ENCODE peak calls at places on chromosomes 6 and 20, in eight cellular contexts. P is IMR-90, R is H54, L is erythroblast, V is ovary, K is esophagus squamous epithelium, H is HCT116, F is GM12892. Z is an unnamed sample.

GRCh38 chr6:13924949-13925881 is at the start of gene RNF182:
- DNase-seq in R (peak; percentile 85), L (peak; percentile 44), K (no peak), V (no peak), F (peak; percentile 65), P (no peak), H (no peak), Z (no peak)

GRCh38 chr20:44187054-44187762 is at the start of gene JPH2:
- DNase-seq in R (peak; percentile 75), P (peak; percentile 67), H (no peak), F (no peak), L (no peak), V (peak; percentile 46), K (no peak), Z (peak; percentile 84)

GRCh38 chr6:7249391-7249790 is 63.6 kb downstream of the SSR1 start:
- DNase-seq in L (no peak), V (no peak), H (no peak), P (peak; percentile 16), R (no peak), K (no peak), F (no peak), Z (no peak)

GRCh38 chr6:36501686-36502085 is 45.6 kb downstream of the STK38 start:
- DNase-seq in H (no peak), V (no peak), L (no peak), R (no peak), F (no peak), P (no peak), K (no peak), Z (no peak)

GRCh38 chr6:161057103-161058091 is 65.8 kb downstream of the MAP3K4 start:
- DNase-seq in V (no peak), K (no peak), R (no peak), L (no peak), P (no peak), F (no peak), H (no peak), Z (no peak)

GRCh38 chr6:36678488-36679042 is at the start of gene CDKN1A:
- DNase-seq in R (peak; percentile 82), V (peak; percentile 93), H (peak; percentile 68), L (peak; percentile 89), F (peak; percentile 77), K (no peak), P (peak; percentile 93), Z (peak; percentile 90)

GRCh38 chr6:55636406-55637102 is 57.6 kb upstream of the HMGCLL1 start:
- DNase-seq in V (no peak), F (no peak), H (no peak), K (no peak), P (peak; percentile 76), R (no peak), L (no peak), Z (no peak)

GRCh38 chr6:39891976-39892375 is 42.3 kb downstream of the MOCS1 start:
- DNase-seq in R (no peak), F (no peak), L (no peak), P (peak; percentile 19), H (no peak), V (no peak), K (no peak), Z (no peak)

GRCh38 chr6:13480631-13481501 is 6.5 kb downstream of the GFOD1 start:
- DNase-seq in L (peak; percentile 70), V (no peak), F (no peak), R (no peak), H (no peak), P (no peak), K (no peak), Z (no peak)

GRCh38 chr6:33248643-33248931 is 23.1 kb downstream of the VPS52 start:
- DNase-seq in F (no peak), V (no peak), K (peak; percentile 60), P (no peak), H (no peak), L (no peak), R (no peak), Z (no peak)

GRCh38 chr20:43055181-43055884 is 134.4 kb downstream of the PTPRT start:
- DNase-seq in H (no peak), P (no peak), R (no peak), V (no peak), F (no peak), K (no peak), L (no peak), Z (no peak)

GRCh38 chr6:22754111-22754510 is 184.7 kb downstream of the HDGFL1 start:
- DNase-seq in H (no peak), K (no peak), P (peak; percentile 87), L (no peak), V (no peak), F (no peak), R (no peak), Z (no peak)

GRCh38 chr20:32483351-32484220 is 101.5 kb downstream of the NOL4L start:
- DNase-seq in K (no peak), V (peak; percentile 74), R (peak; percentile 81), H (peak; percentile 3), P (peak; percentile 73), L (peak; percentile 34), F (peak; percentile 44), Z (peak; percentile 71)

GRCh38 chr20:2873747-2874041 is 413 bp downstream of the PTPRA start:
- DNase-seq in V (peak; percentile 56), L (no peak), K (no peak), F (peak; percentile 51), P (peak; percentile 28), H (no peak), R (peak; percentile 45), Z (peak; percentile 64)

GRCh38 chr6:136784910-136785746 is 7.1 kb downstream of the MAP3K5 start:
- DNase-seq in L (peak; percentile 69), F (no peak), V (peak; percentile 66), P (no peak), H (no peak), K (no peak), R (no peak), Z (peak; percentile 70)

GRCh38 chr6:12238191-12238590 is 52.0 kb upstream of the EDN1 start:
- DNase-seq in P (no peak), F (no peak), K (no peak), V (no peak), L (no peak), R (no peak), H (no peak), Z (no peak)

GRCh38 chr20:25323486-25324246 is 67.0 kb downstream of the ABHD12 start:
- DNase-seq in V (no peak), K (no peak), P (no peak), L (no peak), R (no peak), H (no peak), F (no peak), Z (no peak)

GRCh38 chr6:136822051-136822378 is 377 bp upstream of the PEX7 start:
- DNase-seq in H (no peak), P (peak; percentile 62), L (no peak), R (no peak), K (no peak), F (no peak), V (no peak), Z (no peak)

GRCh38 chr6:110378552-110378951 is 20.4 kb upstream of the METTL24 start:
- DNase-seq in F (no peak), H (no peak), P (no peak), K (no peak), R (no peak), L (no peak), V (no peak), Z (no peak)

GRCh38 chr6:26199773-26200728 is 112.8 kb downstream of the HFE start:
- DNase-seq in R (no peak), V (no peak), H (peak; percentile 27), F (no peak), L (peak; percentile 90), K (no peak), P (peak; percentile 38), Z (no peak)

DNA sequence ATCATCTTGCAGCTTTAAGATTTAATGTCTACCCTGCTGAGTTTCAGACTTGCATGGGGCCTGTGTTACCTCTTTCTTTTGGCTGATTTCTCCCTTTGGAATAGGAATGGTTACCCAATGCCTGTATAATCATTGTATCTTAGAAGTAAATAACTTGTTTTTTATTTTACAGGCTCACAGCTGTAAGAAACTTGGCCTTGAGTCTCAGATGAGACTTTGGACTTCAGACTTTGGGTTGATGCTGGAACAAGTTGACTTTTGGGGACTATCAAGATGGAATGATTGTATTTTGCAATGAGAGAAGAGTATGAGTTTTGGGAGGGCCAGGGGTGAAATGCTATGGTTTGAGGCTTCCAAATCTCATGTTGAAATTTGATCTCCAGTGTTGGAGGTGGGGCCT is 34.9 kb upstream of the CAP2 start:
- DNase-seq in L (no peak), R (no peak), H (no peak), K (no peak), P (no peak), V (no peak), F (no peak), Z (no peak)
- TF ChIP-seq POLR2A in L (no peak), R (no peak), H (no peak), K (no peak), P (no peak), V (no peak), F (no peak), Z (no peak)

GRCh38 chr6:10564975-10565374 is 43.8 kb downstream of the GCNT2 start:
- DNase-seq in R (no peak), K (no peak), V (no peak), L (no peak), H (no peak), F (no peak), P (no peak), Z (no peak)
- TF ChIP-seq POLR2A in R (no peak), K (no peak), V (no peak), L (no peak), H (no peak), F (no peak), P (no peak), Z (no peak)

DNA sequence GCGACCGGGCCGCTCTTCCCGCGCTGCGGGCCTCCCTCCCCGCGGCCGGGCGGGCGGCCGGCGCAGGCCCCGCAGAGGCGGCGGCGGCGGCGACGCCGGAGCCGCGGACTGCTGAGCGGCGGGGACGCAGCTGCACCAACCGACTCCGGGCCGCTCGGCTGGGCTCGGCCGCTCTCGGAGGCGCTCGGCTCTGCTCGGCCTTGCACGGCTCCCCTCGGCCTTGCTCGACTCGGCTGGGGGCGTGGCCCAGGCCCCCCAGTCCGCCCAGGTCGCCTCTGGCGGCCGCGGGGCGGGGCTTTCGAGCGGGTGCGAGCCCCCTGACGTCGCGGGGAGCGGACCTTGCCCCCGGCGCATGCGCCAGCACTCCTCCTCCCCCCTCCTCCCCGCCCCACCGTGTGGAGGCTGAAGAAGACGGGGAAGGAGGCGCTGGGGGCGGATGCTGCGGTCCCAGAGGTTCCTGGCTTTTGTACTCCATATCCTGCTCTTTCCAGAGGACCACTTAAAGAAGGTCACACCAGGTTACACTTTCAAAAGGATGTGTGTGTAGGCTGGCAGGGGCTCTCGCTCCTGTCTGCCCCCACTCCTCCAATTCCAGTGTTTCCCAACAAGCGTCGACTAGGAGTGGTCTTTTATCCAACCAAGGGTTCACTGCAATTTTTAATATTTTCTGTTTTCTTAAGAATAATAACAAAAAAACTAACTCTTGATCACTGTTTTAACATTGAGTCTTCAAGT is at the start of gene ZHX3:
- DNase-seq in R (peak; percentile 91), V (peak; percentile 98), H (peak; percentile 85), K (peak; percentile 54), P (peak; percentile 94), F (peak; percentile 97), L (peak; percentile 98), Z (peak; percentile 98)
- TF ChIP-seq POLR2A in R (peak; percentile 31), V (peak; percentile 40), H (no peak), K (no peak), P (no peak), F (peak; percentile 51), L (peak; percentile 33), Z (peak; percentile 60)

DNA sequence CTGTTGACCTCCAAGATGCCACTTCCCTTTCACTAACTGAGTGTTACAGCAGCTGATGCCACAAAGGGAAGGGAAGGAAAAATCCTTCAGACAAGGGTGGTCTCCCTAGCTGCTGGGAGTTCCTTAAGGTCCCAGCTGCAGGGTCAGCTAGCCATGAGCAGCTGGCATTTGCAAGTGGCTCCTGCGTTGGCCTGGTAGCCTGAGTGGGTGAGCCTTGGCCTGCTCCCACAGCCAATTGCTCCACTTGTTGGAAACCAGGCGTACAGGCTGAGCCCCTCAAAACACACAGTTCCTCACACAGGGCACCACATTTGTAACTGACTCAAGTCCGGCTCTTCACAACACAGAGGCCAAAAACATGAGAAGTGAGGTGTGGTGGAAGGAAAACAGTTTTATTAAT is 16.7 kb downstream of the TTK start:
- DNase-seq in H (no peak), K (no peak), P (no peak), V (no peak), L (no peak), F (no peak), R (no peak), Z (no peak)
- TF ChIP-seq POLR2A in H (no peak), K (no peak), P (no peak), V (no peak), L (no peak), F (no peak), R (no peak), Z (no peak)

Z was measured in heart left ventricle.